ENCODE peak calls at places on chromosomes 5 and 9, in six cellular contexts. One of them, this sample, is unnamed.

GRCh38 chr9:112447283-112447761 is 39.3 kb upstream of the KIAA1958 start:
- DNase-seq in A172: peak; percentile 21
- DNase-seq in uterus: peak; percentile 60
- DNase-seq in activated B cell treated with CpG ODN at 0.5 μM for 24 hours: no peak
- DNase-seq in cardiac muscle cell: peak; percentile 4
- DNase-seq in Peyer's patch: no peak
- DNase-seq in this sample: no peak

GRCh38 chr5:32277782-32278181 is 35.0 kb downstream of the MTMR12 start:
- DNase-seq in A172: no peak
- DNase-seq in uterus: no peak
- DNase-seq in activated B cell treated with CpG ODN at 0.5 μM for 24 hours: no peak
- DNase-seq in cardiac muscle cell: no peak
- DNase-seq in Peyer's patch: no peak
- DNase-seq in this sample: no peak

GRCh38 chr9:78230761-78231160 is 5.1 kb upstream of the CEP78 start:
- DNase-seq in A172: no peak
- DNase-seq in uterus: no peak
- DNase-seq in activated B cell treated with CpG ODN at 0.5 μM for 24 hours: no peak
- DNase-seq in cardiac muscle cell: no peak
- DNase-seq in Peyer's patch: no peak
- DNase-seq in this sample: no peak

GRCh38 chr5:42531611-42532010 is 108.4 kb downstream of the GHR start:
- DNase-seq in A172: no peak
- DNase-seq in uterus: no peak
- DNase-seq in activated B cell treated with CpG ODN at 0.5 μM for 24 hours: no peak
- DNase-seq in cardiac muscle cell: no peak
- DNase-seq in Peyer's patch: no peak
- DNase-seq in this sample: no peak

GRCh38 chr5:78008356-78008967 is 232.3 kb upstream of the TBCA start:
- DNase-seq in A172: peak; percentile 60
- DNase-seq in uterus: no peak
- DNase-seq in activated B cell treated with CpG ODN at 0.5 μM for 24 hours: no peak
- DNase-seq in cardiac muscle cell: peak; percentile 70
- DNase-seq in Peyer's patch: no peak
- DNase-seq in this sample: no peak

GRCh38 chr5:173268750-173269580 is 34.0 kb upstream of the NKX2-5 start:
- DNase-seq in A172: no peak
- DNase-seq in uterus: no peak
- DNase-seq in activated B cell treated with CpG ODN at 0.5 μM for 24 hours: no peak
- DNase-seq in cardiac muscle cell: no peak
- DNase-seq in Peyer's patch: no peak
- DNase-seq in this sample: no peak

GRCh38 chr5:128227984-128228383 is 144.4 kb downstream of the SLC12A2 start:
- DNase-seq in A172: peak; percentile 92
- DNase-seq in uterus: peak; percentile 27
- DNase-seq in activated B cell treated with CpG ODN at 0.5 μM for 24 hours: no peak
- DNase-seq in cardiac muscle cell: peak; percentile 84
- DNase-seq in Peyer's patch: no peak
- DNase-seq in this sample: no peak

GRCh38 chr9:121508415-121508814 is 8.8 kb upstream of the GGTA1 start:
- DNase-seq in A172: no peak
- DNase-seq in uterus: no peak
- DNase-seq in activated B cell treated with CpG ODN at 0.5 μM for 24 hours: no peak
- DNase-seq in cardiac muscle cell: no peak
- DNase-seq in Peyer's patch: no peak
- DNase-seq in this sample: no peak

This sample was measured in left lung.